ENCODE peak calls at places on chromosomes 13 and 19, in five cellular contexts. F is thoracic aorta, N is brain pericyte, O is HFFc6, K is lower lobe of right lung. R is an unnamed sample.

GRCh38 chr19:17512574-17512939 is 1.1 kb downstream of the PGLS start:
- DNase-seq in F (no peak), O (no peak), K (no peak), N (no peak), R (no peak)

GRCh38 chr19:18457478-18458331 is 19.8 kb upstream of the ISYNA1 start:
- DNase-seq in F (no peak), N (no peak), K (no peak), O (no peak), R (no peak)

GRCh38 chr13:48493851-48494250 is 39.0 kb downstream of the RCBTB2 start:
- DNase-seq in N (no peak), K (no peak), F (no peak), O (peak), R (no peak)

GRCh38 chr19:5212101-5212500 is 128.5 kb downstream of the PTPRS start:
- DNase-seq in O (no peak), F (no peak), N (no peak), K (no peak), R (no peak)

GRCh38 chr19:28667348-28667977 is 545.5 kb downstream of the UQCRFS1 start:
- DNase-seq in F (no peak), N (no peak), K (no peak), O (no peak), R (no peak)

GRCh38 chr13:51955281-51955771 is 55.9 kb downstream of the ATP7B start:
- DNase-seq in K (no peak), F (no peak), O (no peak), N (no peak), R (no peak)

GRCh38 chr19:38932425-38933179 is 1.9 kb downstream of the MRPS12 start:
- DNase-seq in F (no peak), N (no peak), K (no peak), O (no peak), R (peak)

GRCh38 chr13:21033224-21033855 is 28.0 kb downstream of the LATS2 start:
- DNase-seq in K (no peak), O (peak), N (no peak), F (no peak), R (no peak)

GRCh38 chr19:41083516-41083915 is 4.7 kb upstream of the CYP2A13 start:
- DNase-seq in K (no peak), O (no peak), N (no peak), F (no peak), R (no peak)

GRCh38 chr13:95536629-95537241 is 15.8 kb upstream of the CLDN10 start:
- DNase-seq in N (no peak), F (no peak), K (no peak), O (peak), R (no peak)

GRCh38 chr19:57934820-57935665 is at the start of gene ZNF418:
- DNase-seq in O (peak), K (peak), F (no peak), N (peak), R (peak)

GRCh38 chr13:19782049-19782726 is 557 bp downstream of the PSPC1 start:
- DNase-seq in O (peak), K (peak), F (peak), N (peak), R (peak)

GRCh38 chr19:39137131-39137530 is 11.5 kb downstream of the PAK4 start:
- DNase-seq in K (no peak), N (no peak), O (no peak), F (no peak), R (no peak)